ENCODE peak calls at places on chromosomes 16 and 17, in six cellular contexts. One of them, this sample, is unnamed.

GRCh38 chr17:41750866-41751265 is 16.4 kb upstream of the HAP1 start:
- DNase-seq in IMR-90: no peak
- DNase-seq in H1: no peak
- DNase-seq in H9: no peak
- DNase-seq in mesenchymal stem cell: no peak
- DNase-seq in trophoblast cell: no peak
- DNase-seq in this sample: no peak

GRCh38 chr17:57662021-57662420 is 83.1 kb downstream of the CCDC182 start:
- DNase-seq in IMR-90: no peak
- DNase-seq in H1: no peak
- DNase-seq in H9: no peak
- DNase-seq in mesenchymal stem cell: no peak
- DNase-seq in trophoblast cell: no peak
- DNase-seq in this sample: no peak

GRCh38 chr17:48127371-48128051 is 19.9 kb downstream of the SNX11 start:
- DNase-seq in IMR-90: no peak
- DNase-seq in H1: no peak
- DNase-seq in H9: no peak
- DNase-seq in mesenchymal stem cell: peak
- DNase-seq in trophoblast cell: peak
- DNase-seq in this sample: no peak

GRCh38 chr16:72763927-72764628 is 283.9 kb downstream of the ZFHX3 start:
- DNase-seq in IMR-90: no peak
- DNase-seq in H1: no peak
- DNase-seq in H9: no peak
- DNase-seq in mesenchymal stem cell: no peak
- DNase-seq in trophoblast cell: no peak
- DNase-seq in this sample: no peak

GRCh38 chr17:42221886-42222745 is 27.8 kb upstream of the GHDC start:
- DNase-seq in IMR-90: peak
- DNase-seq in H1: peak
- DNase-seq in H9: peak
- DNase-seq in mesenchymal stem cell: peak
- DNase-seq in trophoblast cell: peak
- DNase-seq in this sample: peak

GRCh38 chr16:77686385-77686784 is 35.9 kb upstream of the NUDT7 start:
- DNase-seq in IMR-90: no peak
- DNase-seq in H1: no peak
- DNase-seq in H9: no peak
- DNase-seq in mesenchymal stem cell: no peak
- DNase-seq in trophoblast cell: no peak
- DNase-seq in this sample: no peak

GRCh38 chr16:47061204-47061603 is 82.5 kb downstream of the NETO2 start:
- DNase-seq in IMR-90: no peak
- DNase-seq in H1: no peak
- DNase-seq in H9: no peak
- DNase-seq in mesenchymal stem cell: no peak
- DNase-seq in trophoblast cell: no peak
- DNase-seq in this sample: no peak

GRCh38 chr16:19677403-19677802 is 40.6 kb downstream of the KNOP1 start:
- DNase-seq in IMR-90: no peak
- DNase-seq in H1: no peak
- DNase-seq in H9: no peak
- DNase-seq in mesenchymal stem cell: no peak
- DNase-seq in trophoblast cell: no peak
- DNase-seq in this sample: no peak

GRCh38 chr17:16945141-16945493 is 26.8 kb downstream of the TNFRSF13B start:
- DNase-seq in IMR-90: no peak
- DNase-seq in H1: no peak
- DNase-seq in H9: no peak
- DNase-seq in mesenchymal stem cell: no peak
- DNase-seq in trophoblast cell: no peak
- DNase-seq in this sample: no peak

GRCh38 chr17:28470266-28471126 is 2.9 kb upstream of the SLC13A2 start:
- DNase-seq in IMR-90: no peak
- DNase-seq in H1: no peak
- DNase-seq in H9: no peak
- DNase-seq in mesenchymal stem cell: no peak
- DNase-seq in trophoblast cell: no peak
- DNase-seq in this sample: no peak

GRCh38 chr17:81419333-81419885 is 24.2 kb downstream of the BAHCC1 start:
- DNase-seq in IMR-90: peak
- DNase-seq in H1: no peak
- DNase-seq in H9: no peak
- DNase-seq in mesenchymal stem cell: peak
- DNase-seq in trophoblast cell: no peak
- DNase-seq in this sample: no peak

GRCh38 chr17:57612202-57613071 is 132.7 kb downstream of the CCDC182 start:
- DNase-seq in IMR-90: no peak
- DNase-seq in H1: no peak
- DNase-seq in H9: peak
- DNase-seq in mesenchymal stem cell: no peak
- DNase-seq in trophoblast cell: peak
- DNase-seq in this sample: peak

GRCh38 chr16:84559311-84559932 is 55.0 kb upstream of the MEAK7 start:
- DNase-seq in IMR-90: no peak
- DNase-seq in H1: no peak
- DNase-seq in H9: peak
- DNase-seq in mesenchymal stem cell: no peak
- DNase-seq in trophoblast cell: peak
- DNase-seq in this sample: no peak

GRCh38 chr17:2192367-2193028 is 111.1 kb downstream of the SMG6 start:
- DNase-seq in IMR-90: peak
- DNase-seq in H1: no peak
- DNase-seq in H9: no peak
- DNase-seq in mesenchymal stem cell: peak
- DNase-seq in trophoblast cell: peak
- DNase-seq in this sample: no peak

GRCh38 chr17:2123467-2124251 is 68.8 kb downstream of the HIC1 start:
- DNase-seq in IMR-90: peak
- DNase-seq in H1: no peak
- DNase-seq in H9: no peak
- DNase-seq in mesenchymal stem cell: peak
- DNase-seq in trophoblast cell: no peak
- DNase-seq in this sample: no peak

GRCh38 chr16:23132921-23133532 is 16.2 kb downstream of the USP31 start:
- DNase-seq in IMR-90: peak
- DNase-seq in H1: no peak
- DNase-seq in H9: no peak
- DNase-seq in mesenchymal stem cell: no peak
- DNase-seq in trophoblast cell: no peak
- DNase-seq in this sample: no peak

GRCh38 chr17:38777641-38778250 is 21.6 kb downstream of the PIP4K2B start:
- DNase-seq in IMR-90: peak
- DNase-seq in H1: no peak
- DNase-seq in H9: no peak
- DNase-seq in mesenchymal stem cell: no peak
- DNase-seq in trophoblast cell: no peak
- DNase-seq in this sample: no peak

DNA sequence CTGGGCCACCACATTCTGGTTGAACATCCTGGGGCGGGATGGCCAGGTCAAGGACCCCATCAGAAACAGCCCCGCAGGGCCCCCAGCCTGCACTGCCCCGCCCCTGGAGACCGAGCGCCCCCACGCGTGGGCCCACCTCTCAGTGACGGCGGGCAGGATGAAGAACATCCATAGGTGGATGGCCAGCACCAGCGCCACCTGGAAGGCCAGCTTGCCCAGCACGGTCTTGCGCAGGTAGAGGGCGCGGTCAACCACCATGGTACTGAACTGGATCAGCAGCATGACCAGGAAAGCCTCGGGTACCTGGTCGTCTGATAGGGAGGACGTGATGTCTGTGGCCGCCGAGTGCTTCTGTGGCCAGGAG is 13.6 kb downstream of the CTU2 start:
- DNase-seq in IMR-90: no peak
- DNase-seq in H1: no peak
- DNase-seq in H9: no peak
- DNase-seq in mesenchymal stem cell: no peak
- DNase-seq in trophoblast cell: no peak
- DNase-seq in this sample: no peak
- H3K14ac ChIP-seq in IMR-90: no peak
- H3K14ac ChIP-seq in H1: no peak
- H3K14ac ChIP-seq in H9: no peak
- H3K14ac ChIP-seq in mesenchymal stem cell: no peak
- H3K14ac ChIP-seq in trophoblast cell: no peak
- H3K14ac ChIP-seq in this sample: no peak

DNA sequence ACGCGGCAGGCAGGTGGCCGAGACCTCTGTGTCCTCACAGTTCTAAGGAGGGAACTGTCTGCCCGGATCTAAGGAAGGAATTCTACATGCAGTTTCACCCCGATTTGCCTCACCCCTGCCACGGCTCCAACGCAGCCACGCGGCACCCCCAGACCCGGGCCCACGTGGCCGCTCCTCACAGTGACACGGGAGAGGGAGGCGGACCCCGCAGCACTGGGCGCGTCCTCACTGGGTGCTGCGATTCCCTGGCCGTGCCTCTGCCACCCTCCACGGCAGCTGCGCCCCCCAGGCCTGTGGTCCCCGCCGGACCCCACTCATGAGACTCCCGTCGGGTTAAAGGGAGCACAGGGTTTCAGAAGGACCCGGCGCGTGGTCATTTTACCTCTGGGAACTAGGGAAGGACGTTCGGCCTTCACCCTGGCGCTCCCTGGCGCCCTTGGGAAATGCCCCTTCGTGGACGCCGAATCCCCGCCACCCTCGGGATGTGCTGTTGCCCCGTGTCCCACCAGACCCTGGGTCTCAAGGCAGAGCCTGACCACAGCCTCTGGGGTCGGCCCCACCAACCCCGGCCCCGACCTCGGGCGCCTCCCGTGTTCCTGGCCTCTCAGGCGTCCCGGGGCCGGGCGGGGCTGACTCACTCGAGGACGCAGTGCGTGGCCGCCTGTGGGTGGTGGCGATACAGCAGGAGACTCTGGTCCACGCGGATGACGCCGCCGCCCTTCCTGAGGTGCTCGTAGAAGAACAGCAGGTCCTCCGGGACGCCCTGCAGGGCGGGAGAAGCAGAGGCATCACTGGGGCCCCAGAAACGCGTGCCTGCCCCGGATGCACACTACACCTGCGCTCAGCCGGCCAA is 118.8 kb upstream of the METRNL start:
- DNase-seq in IMR-90: no peak
- DNase-seq in H1: no peak
- DNase-seq in H9: peak
- DNase-seq in mesenchymal stem cell: no peak
- DNase-seq in trophoblast cell: no peak
- DNase-seq in this sample: no peak
- H3K14ac ChIP-seq in IMR-90: no peak
- H3K14ac ChIP-seq in H1: no peak
- H3K14ac ChIP-seq in H9: no peak
- H3K14ac ChIP-seq in mesenchymal stem cell: no peak
- H3K14ac ChIP-seq in trophoblast cell: no peak
- H3K14ac ChIP-seq in this sample: peak

GRCh38 chr17:39828443-39828842 is 35.7 kb downstream of the IKZF3 start:
- DNase-seq in IMR-90: no peak
- DNase-seq in H1: no peak
- DNase-seq in H9: no peak
- DNase-seq in mesenchymal stem cell: no peak
- DNase-seq in trophoblast cell: no peak
- DNase-seq in this sample: no peak
- H3K14ac ChIP-seq in IMR-90: no peak
- H3K14ac ChIP-seq in H1: no peak
- H3K14ac ChIP-seq in H9: no peak
- H3K14ac ChIP-seq in mesenchymal stem cell: no peak
- H3K14ac ChIP-seq in trophoblast cell: no peak
- H3K14ac ChIP-seq in this sample: no peak

GRCh38 chr17:79593636-79594035 is 17.2 kb downstream of the RBFOX3 start:
- DNase-seq in IMR-90: no peak
- DNase-seq in H1: no peak
- DNase-seq in H9: no peak
- DNase-seq in mesenchymal stem cell: no peak
- DNase-seq in trophoblast cell: no peak
- DNase-seq in this sample: no peak
- H3K14ac ChIP-seq in IMR-90: no peak
- H3K14ac ChIP-seq in H1: no peak
- H3K14ac ChIP-seq in H9: no peak
- H3K14ac ChIP-seq in mesenchymal stem cell: no peak
- H3K14ac ChIP-seq in trophoblast cell: no peak
- H3K14ac ChIP-seq in this sample: peak

GRCh38 chr16:4837733-4838501 is 9.2 kb downstream of the GLYR1 start:
- DNase-seq in IMR-90: no peak
- DNase-seq in H1: no peak
- DNase-seq in H9: no peak
- DNase-seq in mesenchymal stem cell: no peak
- DNase-seq in trophoblast cell: no peak
- DNase-seq in this sample: no peak

GRCh38 chr16:4836727-4837126 is 10.4 kb downstream of the GLYR1 start:
- DNase-seq in IMR-90: no peak
- DNase-seq in H1: no peak
- DNase-seq in H9: no peak
- DNase-seq in mesenchymal stem cell: no peak
- DNase-seq in trophoblast cell: no peak
- DNase-seq in this sample: no peak

GRCh38 chr16:4840984-4841383 is 6.1 kb downstream of the GLYR1 start:
- DNase-seq in IMR-90: no peak
- DNase-seq in H1: no peak
- DNase-seq in H9: no peak
- DNase-seq in mesenchymal stem cell: no peak
- DNase-seq in trophoblast cell: no peak
- DNase-seq in this sample: no peak

GRCh38 chr16:4839942-4840341 is 7.1 kb downstream of the GLYR1 start:
- DNase-seq in IMR-90: no peak
- DNase-seq in H1: no peak
- DNase-seq in H9: no peak
- DNase-seq in mesenchymal stem cell: no peak
- DNase-seq in trophoblast cell: no peak
- DNase-seq in this sample: no peak
- H3K14ac ChIP-seq in IMR-90: no peak
- H3K14ac ChIP-seq in H1: no peak
- H3K14ac ChIP-seq in H9: no peak
- H3K14ac ChIP-seq in mesenchymal stem cell: no peak
- H3K14ac ChIP-seq in trophoblast cell: no peak
- H3K14ac ChIP-seq in this sample: no peak

GRCh38 chr17:60832206-60832605 is 154.6 kb downstream of the BCAS3 start:
- DNase-seq in IMR-90: no peak
- DNase-seq in H1: no peak
- DNase-seq in H9: no peak
- DNase-seq in mesenchymal stem cell: no peak
- DNase-seq in trophoblast cell: no peak
- DNase-seq in this sample: no peak
- H3K14ac ChIP-seq in IMR-90: no peak
- H3K14ac ChIP-seq in H1: no peak
- H3K14ac ChIP-seq in H9: no peak
- H3K14ac ChIP-seq in mesenchymal stem cell: no peak
- H3K14ac ChIP-seq in trophoblast cell: no peak
- H3K14ac ChIP-seq in this sample: no peak